ENCODE peak calls at places on chromosomes 12 and 14, in ten cellular contexts. R is astrocyte; X is fibroblast of the aortic adventitia; Y is Caco-2; M is testis; Z is K562; E is thoracic aorta; U is AG04450; A is fibroblast of villous mesenchyme; O is CD8-positive, alpha-beta T cell. S is an unnamed sample.

GRCh38 chr12:52692253-52692652 is 11.1 kb downstream of the KRT77 start:
- DNase-seq in R (no peak), X (no peak), Y (peak), M (no peak), Z (peak), E (no peak), U (no peak), A (no peak), O (no peak), S (peak)

GRCh38 chr12:88665051-88665450 is 84.8 kb upstream of the KITLG start:
- DNase-seq in R (peak), X (peak), Y (no peak), M (no peak), Z (no peak), E (no peak), U (no peak), A (peak), O (no peak), S (no peak)

GRCh38 chr14:70595443-70596185 is 4.8 kb downstream of the MED6 start:
- DNase-seq in R (no peak), X (no peak), Y (no peak), M (peak), Z (no peak), E (no peak), U (no peak), A (no peak), O (no peak), S (no peak)

GRCh38 chr14:22319526-22320352 is 269.3 kb downstream of the DAD1 start:
- DNase-seq in R (peak), X (peak), Y (peak), M (peak), Z (peak), E (peak), U (no peak), A (peak), O (peak), S (peak)

GRCh38 chr14:36746907-36747306 is 85.2 kb downstream of the PAX9 start:
- DNase-seq in R (no peak), X (no peak), Y (no peak), M (no peak), Z (no peak), E (no peak), U (no peak), A (no peak), O (no peak), S (no peak)

GRCh38 chr14:53929871-53930685 is 26.5 kb downstream of the BMP4 start:
- DNase-seq in R (no peak), X (no peak), Y (peak), M (no peak), Z (peak), E (no peak), U (no peak), A (peak), O (no peak), S (peak)

GRCh38 chr14:75934998-75935628 is 46.7 kb downstream of the TGFB3 start:
- DNase-seq in R (no peak), X (no peak), Y (no peak), M (no peak), Z (peak), E (no peak), U (no peak), A (no peak), O (no peak), S (no peak)

GRCh38 chr14:102554835-102555819 is 37.3 kb upstream of the RCOR1 start:
- DNase-seq in R (no peak), X (no peak), Y (no peak), M (peak), Z (no peak), E (peak), U (no peak), A (peak), O (peak), S (peak)

GRCh38 chr14:74275265-74275841 is 27.4 kb downstream of the ABCD4 start:
- DNase-seq in R (peak), X (peak), Y (no peak), M (no peak), Z (peak), E (no peak), U (peak), A (peak), O (no peak), S (no peak)

GRCh38 chr14:99971929-99972747 is 93.1 kb upstream of the EVL start:
- DNase-seq in R (no peak), X (peak), Y (no peak), M (no peak), Z (no peak), E (no peak), U (no peak), A (no peak), O (no peak), S (peak)

GRCh38 chr14:104799657-104800599 is 973 bp upstream of the ZBTB42 start:
- DNase-seq in R (peak), X (peak), Y (peak), M (peak), Z (peak), E (peak), U (peak), A (peak), O (peak), S (peak)

GRCh38 chr14:59677771-59678211 is 101.2 kb upstream of the CCDC175 start:
- DNase-seq in R (peak), X (peak), Y (no peak), M (no peak), Z (no peak), E (no peak), U (peak), A (no peak), O (no peak), S (no peak)

GRCh38 chr14:68955164-68955921 is 23.8 kb downstream of the ACTN1 start:
- DNase-seq in R (no peak), X (no peak), Y (no peak), M (no peak), Z (no peak), E (no peak), U (no peak), A (peak), O (no peak), S (no peak)

GRCh38 chr12:12715459-12716150 is 1.6 kb upstream of the CDKN1B start:
- DNase-seq in R (peak), X (no peak), Y (peak), M (no peak), Z (no peak), E (no peak), U (no peak), A (peak), O (no peak), S (no peak)

GRCh38 chr14:93712838-93713724 is 75.2 kb downstream of the PRIMA1 start:
- DNase-seq in R (no peak), X (no peak), Y (no peak), M (no peak), Z (no peak), E (no peak), U (no peak), A (no peak), O (no peak), S (no peak)

DNA sequence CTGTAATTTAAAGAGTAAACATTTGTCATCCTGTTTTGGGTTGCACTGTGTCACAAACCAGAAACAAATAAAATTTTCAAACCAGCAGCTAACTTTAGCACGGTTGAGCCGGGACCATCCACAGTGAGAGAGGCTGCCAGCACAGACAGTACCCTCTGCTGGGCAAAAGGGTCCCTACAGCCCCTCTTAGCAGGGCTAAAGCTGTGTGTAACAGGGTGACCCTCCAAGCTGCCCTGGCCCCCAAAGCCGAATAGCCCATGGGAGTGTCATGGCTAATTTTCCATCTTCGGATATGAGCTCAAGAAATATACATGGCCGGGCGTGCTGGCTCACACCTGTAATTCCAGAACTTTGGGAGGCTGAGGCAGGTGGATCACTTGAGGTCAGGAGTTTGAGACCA is 157.1 kb upstream of the GRIN2B start:
- DNase-seq in R (no peak), X (no peak), Y (peak), M (no peak), Z (peak), E (no peak), U (no peak), A (no peak), O (no peak), S (peak)
- TF ChIP-seq CTCF in R (no peak), X (no peak), Y (peak), M (no peak), Z (peak), E (no peak), U (no peak), A (peak), O (no peak), S (peak)

GRCh38 chr14:88562532-88562830 is 356 bp upstream of the ZC3H14 start:
- DNase-seq in R (no peak), X (no peak), Y (no peak), M (no peak), Z (no peak), E (no peak), U (no peak), A (no peak), O (no peak), S (no peak)

GRCh38 chr14:88563845-88564244 is 1.0 kb downstream of the ZC3H14 start:
- DNase-seq in R (no peak), X (no peak), Y (no peak), M (no peak), Z (no peak), E (no peak), U (no peak), A (no peak), O (no peak), S (no peak)

GRCh38 chr14:88556581-88556980 is 1.8 kb upstream of the PTPN21 start:
- DNase-seq in R (peak), X (peak), Y (no peak), M (no peak), Z (no peak), E (no peak), U (no peak), A (no peak), O (no peak), S (no peak)

GRCh38 chr14:88562831-88563686 is at the start of gene ZC3H14:
- DNase-seq in R (peak), X (peak), Y (peak), M (peak), Z (peak), E (no peak), U (peak), A (peak), O (peak), S (peak)

GRCh38 chr14:88559852-88560251 is 3.0 kb upstream of the ZC3H14 start:
- DNase-seq in R (peak), X (peak), Y (peak), M (no peak), Z (no peak), E (no peak), U (peak), A (peak), O (no peak), S (no peak)
- TF ChIP-seq CTCF in R (peak), X (peak), Y (peak), M (peak), Z (peak), E (peak), U (peak), A (peak), O (no peak), S (no peak)

GRCh38 chr12:111330800-111331752 is 37.8 kb downstream of the PHETA1 start:
- DNase-seq in R (peak), X (peak), Y (peak), M (no peak), Z (peak), E (no peak), U (peak), A (peak), O (no peak), S (no peak)
- TF ChIP-seq CTCF in R (peak), X (peak), Y (peak), M (peak), Z (peak), E (peak), U (peak), A (peak), O (peak), S (peak)

GRCh38 chr12:126343352-126343751 is 1278.1 kb downstream of the AACS start:
- DNase-seq in R (no peak), X (no peak), Y (no peak), M (no peak), Z (no peak), E (no peak), U (no peak), A (no peak), O (no peak), S (no peak)

GRCh38 chr12:126342866-126343265 is 1277.6 kb downstream of the AACS start:
- DNase-seq in R (no peak), X (no peak), Y (no peak), M (no peak), Z (no peak), E (no peak), U (no peak), A (peak), O (no peak), S (no peak)

GRCh38 chr12:126346087-126346486 is 1280.9 kb downstream of the AACS start:
- DNase-seq in R (no peak), X (no peak), Y (no peak), M (no peak), Z (no peak), E (no peak), U (no peak), A (no peak), O (no peak), S (no peak)

GRCh38 chr12:126349383-126349782 is 1284.1 kb downstream of the AACS start:
- DNase-seq in R (no peak), X (no peak), Y (no peak), M (no peak), Z (no peak), E (no peak), U (no peak), A (no peak), O (no peak), S (no peak)

DNA sequence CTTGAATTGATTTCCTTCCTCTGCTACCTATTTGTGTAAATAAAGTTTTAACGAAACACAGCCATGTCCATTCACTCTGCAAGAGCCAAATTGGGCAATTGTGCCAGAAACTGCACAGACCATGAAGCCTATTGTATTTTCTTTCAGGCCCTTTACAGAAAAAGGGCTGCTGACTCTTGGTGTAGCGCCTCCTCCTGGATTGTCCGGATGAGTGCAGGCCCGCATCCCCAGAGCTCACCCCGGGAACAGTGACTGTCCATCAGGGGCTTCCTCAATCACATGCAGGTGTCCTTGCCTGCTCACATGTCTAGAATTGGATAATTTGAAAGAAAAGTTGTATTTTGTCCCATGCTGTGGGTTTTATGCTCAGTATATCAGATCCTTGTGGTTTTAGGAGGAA is 1282.2 kb downstream of the AACS start:
- DNase-seq in R (no peak), X (no peak), Y (no peak), M (no peak), Z (no peak), E (no peak), U (no peak), A (no peak), O (no peak), S (no peak)
- TF ChIP-seq CTCF in R (no peak), X (peak), Y (no peak), M (no peak), Z (peak), E (no peak), U (no peak), A (no peak), O (no peak), S (peak)

GRCh38 chr12:45743247-45743646 is 13.7 kb downstream of the ARID2 start:
- DNase-seq in R (no peak), X (no peak), Y (no peak), M (no peak), Z (no peak), E (no peak), U (no peak), A (no peak), O (no peak), S (no peak)

GRCh38 chr12:45742590-45742989 is 13.1 kb downstream of the ARID2 start:
- DNase-seq in R (no peak), X (no peak), Y (no peak), M (no peak), Z (no peak), E (no peak), U (no peak), A (no peak), O (no peak), S (no peak)

DNA sequence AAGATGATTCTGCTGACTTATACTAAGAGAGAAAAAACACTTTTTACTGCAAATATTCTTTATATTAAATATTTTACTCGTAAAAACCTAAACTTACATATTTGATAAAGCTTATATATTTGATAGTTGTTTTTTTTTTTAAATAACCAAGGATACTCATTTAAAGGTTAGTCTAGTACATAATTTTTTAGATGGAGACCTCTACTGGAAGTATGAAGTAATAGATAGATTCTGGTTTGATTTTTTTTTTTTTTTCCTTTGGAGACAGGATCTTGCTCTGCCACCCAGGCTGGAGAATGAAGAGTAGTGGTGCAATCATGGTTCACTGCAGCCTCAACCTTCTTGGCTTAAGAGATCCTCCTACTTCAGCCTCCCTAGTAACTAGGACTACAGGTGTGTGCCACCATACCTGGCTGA is 16.4 kb downstream of the ARID2 start:
- DNase-seq in R (no peak), X (peak), Y (no peak), M (no peak), Z (no peak), E (no peak), U (no peak), A (peak), O (no peak), S (no peak)
- TF ChIP-seq CTCF in R (peak), X (peak), Y (peak), M (peak), Z (no peak), E (peak), U (peak), A (peak), O (peak), S (peak)

GRCh38 chr12:128387811-128388422 is 120.9 kb downstream of the TMEM132C start:
- DNase-seq in R (no peak), X (no peak), Y (peak), M (peak), Z (peak), E (no peak), U (no peak), A (no peak), O (no peak), S (peak)
- TF ChIP-seq CTCF in R (peak), X (no peak), Y (peak), M (peak), Z (peak), E (no peak), U (no peak), A (peak), O (no peak), S (peak)

DNA sequence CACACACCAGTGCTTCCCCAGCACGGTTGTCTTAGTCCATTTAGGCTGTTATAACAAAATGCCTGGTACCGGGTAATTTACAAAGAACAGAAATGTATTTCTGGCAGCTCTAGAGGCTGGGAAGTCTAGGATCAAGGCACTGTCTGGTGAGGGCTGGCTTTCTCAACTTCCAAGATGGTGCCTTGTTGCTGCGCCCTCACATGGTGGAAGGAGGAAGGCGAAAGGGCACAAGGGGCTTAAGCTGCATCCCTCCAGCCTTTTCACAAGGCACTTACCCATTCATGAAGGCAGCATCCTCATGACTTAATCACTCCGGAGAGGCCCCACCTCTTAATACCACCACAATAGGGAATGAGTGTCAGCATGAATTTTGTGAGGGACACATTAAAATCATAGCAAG is 155.5 kb downstream of the SLC15A5 start:
- DNase-seq in R (no peak), X (no peak), Y (no peak), M (no peak), Z (no peak), E (no peak), U (no peak), A (no peak), O (no peak), S (no peak)
- TF ChIP-seq CTCF in R (no peak), X (no peak), Y (no peak), M (no peak), Z (no peak), E (no peak), U (no peak), A (no peak), O (no peak), S (no peak)

S was measured in progenitor cell of endocrine pancreas.